ENCODE peak calls at places on chromosomes 12 and 14, in five cellular contexts. V is stomach, S is upper lobe of right lung, M is neuronal stem cell, Y is choroid plexus epithelial cell. F is an unnamed sample.

GRCh38 chr12:43789941-43790340 is 16.2 kb downstream of the TWF1 start:
- DNase-seq in V (no peak), S (no peak), M (no peak), Y (peak), F (peak)

GRCh38 chr14:99924379-99924778 is 131.2 kb downstream of the EML1 start:
- DNase-seq in V (no peak), S (no peak), M (no peak), Y (no peak), F (no peak)

GRCh38 chr12:1791104-1791927 is 29.0 kb upstream of the LRTM2 start:
- DNase-seq in V (peak), S (no peak), M (no peak), Y (peak), F (peak)

GRCh38 chr12:111396726-111397445 is 8.8 kb upstream of the SH2B3 start:
- DNase-seq in V (peak), S (peak), M (peak), Y (peak), F (peak)

GRCh38 chr14:69760810-69761209 is 6.1 kb upstream of the SRSF5 start:
- DNase-seq in V (no peak), S (no peak), M (no peak), Y (no peak), F (no peak)

GRCh38 chr14:89618821-89619551 is 202.0 kb upstream of the FOXN3 start:
- DNase-seq in V (peak), S (peak), M (peak), Y (peak), F (peak)

GRCh38 chr12:114926341-114926740 is 242.4 kb upstream of the TBX3 start:
- DNase-seq in V (no peak), S (no peak), M (no peak), Y (no peak), F (no peak)

GRCh38 chr12:109875572-109876131 is 4.7 kb downstream of the GLTP start:
- DNase-seq in V (no peak), S (no peak), M (no peak), Y (no peak), F (no peak)

GRCh38 chr14:104141621-104142091 is 3.3 kb downstream of the KIF26A start:
- DNase-seq in V (no peak), S (peak), M (no peak), Y (no peak), F (no peak)

GRCh38 chr12:121423682-121424631 is 24.0 kb downstream of the RNF34 start:
- DNase-seq in V (no peak), S (no peak), M (no peak), Y (no peak), F (no peak)

GRCh38 chr14:104137297-104138097 is 890 bp upstream of the KIF26A start:
- DNase-seq in V (peak), S (peak), M (peak), Y (peak), F (no peak)

GRCh38 chr14:82905762-82906161 is 1372.1 kb upstream of the SEL1L start:
- DNase-seq in V (no peak), S (no peak), M (no peak), Y (no peak), F (no peak)

GRCh38 chr14:101243587-101244338 is 317.5 kb upstream of the DIO3 start:
- DNase-seq in V (no peak), S (no peak), M (no peak), Y (no peak), F (no peak)

GRCh38 chr12:59040651-59041050 is 120.3 kb upstream of the LRIG3 start:
- DNase-seq in V (no peak), S (no peak), M (peak), Y (peak), F (peak)

GRCh38 chr12:68890701-68891113 is 42.3 kb downstream of the CPM start:
- DNase-seq in V (no peak), S (no peak), M (no peak), Y (peak), F (no peak)

GRCh38 chr12:49086116-49086515 is 8.5 kb downstream of the DHH start:
- DNase-seq in V (no peak), S (no peak), M (no peak), Y (peak), F (no peak)

GRCh38 chr12:54417712-54418440 is 1.2 kb downstream of the ITGA5 start:
- DNase-seq in V (no peak), S (no peak), M (no peak), Y (no peak), F (no peak)

GRCh38 chr14:84323450-84323849 is 1206.5 kb upstream of the FLRT2 start:
- DNase-seq in V (no peak), S (no peak), M (no peak), Y (no peak), F (no peak)

GRCh38 chr12:84148335-84148734 is 764.3 kb downstream of the SLC6A15 start:
- DNase-seq in V (no peak), S (no peak), M (no peak), Y (no peak), F (no peak)

GRCh38 chr12:51549637-51550036 is 41.4 kb upstream of the SCN8A start:
- DNase-seq in V (no peak), S (no peak), M (no peak), Y (peak), F (peak)

GRCh38 chr12:102869571-102869970 is 47.5 kb downstream of the PAH start:
- DNase-seq in V (no peak), S (no peak), M (no peak), Y (no peak), F (no peak)

GRCh38 chr12:56589783-56590182 is 40.3 kb downstream of the BAZ2A start:
- DNase-seq in V (no peak), S (no peak), M (no peak), Y (no peak), F (no peak)

GRCh38 chr14:37094502-37094901 is 77.9 kb downstream of the SLC25A21 start:
- DNase-seq in V (no peak), S (no peak), M (no peak), Y (no peak), F (no peak)

GRCh38 chr14:50139192-50139591 is 22.8 kb upstream of the VCPKMT start:
- DNase-seq in V (no peak), S (no peak), M (no peak), Y (peak), F (peak)

GRCh38 chr14:22434030-22434429 is 155.0 kb downstream of the DAD1 start:
- DNase-seq in V (no peak), S (no peak), M (no peak), Y (no peak), F (no peak)

GRCh38 chr14:64442300-64442988 is 22.9 kb upstream of the AKAP5 start:
- DNase-seq in V (no peak), S (no peak), M (no peak), Y (no peak), F (no peak)

GRCh38 chr12:3698218-3698974 is 54.5 kb downstream of the CRACR2A start:
- DNase-seq in V (no peak), S (no peak), M (no peak), Y (peak), F (peak)

GRCh38 chr14:20742132-20742531 is 3.6 kb upstream of the EDDM3A start:
- DNase-seq in V (no peak), S (no peak), M (no peak), Y (no peak), F (no peak)

GRCh38 chr14:35366048-35366428 is 38.5 kb downstream of the NFKBIA start:
- DNase-seq in V (no peak), S (no peak), M (no peak), Y (no peak), F (peak)

GRCh38 chr14:58789756-58790155 is 152.0 kb downstream of the DACT1 start:
- DNase-seq in V (no peak), S (no peak), M (no peak), Y (no peak), F (no peak)

DNA sequence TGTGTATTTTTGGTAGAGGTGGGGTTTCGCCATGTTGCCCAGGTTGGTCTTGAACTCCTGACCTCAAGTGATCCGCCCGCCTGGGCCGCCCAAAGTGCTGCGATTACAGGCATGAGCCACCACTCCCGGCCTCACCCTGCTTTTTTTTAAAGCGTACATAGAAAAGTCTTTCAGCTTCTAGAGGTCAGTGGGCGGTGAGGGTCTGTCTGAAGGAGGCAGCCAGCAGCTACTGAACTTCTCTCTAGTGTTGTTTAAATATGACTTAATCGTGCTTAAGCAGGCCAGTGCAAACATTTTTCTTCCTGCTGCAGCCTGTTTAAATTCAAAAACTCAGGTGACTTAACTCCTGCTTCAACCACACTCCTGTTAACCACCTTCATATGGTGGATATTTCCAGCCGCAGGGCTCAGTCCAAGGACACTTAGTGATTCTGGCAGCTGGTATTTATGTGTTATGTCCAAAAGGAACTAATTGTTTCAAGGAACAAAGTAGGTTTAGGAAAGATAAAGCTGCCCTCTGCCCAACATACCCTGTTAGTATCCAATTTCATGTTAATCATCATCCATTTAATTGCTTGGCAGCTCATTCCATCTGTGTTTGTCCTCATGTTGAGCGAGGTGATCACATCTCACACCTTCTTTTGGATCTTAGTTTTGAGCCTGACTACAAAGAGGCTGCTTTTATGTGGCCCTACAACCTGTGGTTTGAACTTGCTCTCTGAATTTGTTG is 2.0 kb downstream of the PRKAB1 start:
- DNase-seq in V (peak), S (peak), M (no peak), Y (peak), F (no peak)
- H3K4me3 ChIP-seq in V (peak), S (peak), M (no peak), Y (no peak), F (no peak)

DNA sequence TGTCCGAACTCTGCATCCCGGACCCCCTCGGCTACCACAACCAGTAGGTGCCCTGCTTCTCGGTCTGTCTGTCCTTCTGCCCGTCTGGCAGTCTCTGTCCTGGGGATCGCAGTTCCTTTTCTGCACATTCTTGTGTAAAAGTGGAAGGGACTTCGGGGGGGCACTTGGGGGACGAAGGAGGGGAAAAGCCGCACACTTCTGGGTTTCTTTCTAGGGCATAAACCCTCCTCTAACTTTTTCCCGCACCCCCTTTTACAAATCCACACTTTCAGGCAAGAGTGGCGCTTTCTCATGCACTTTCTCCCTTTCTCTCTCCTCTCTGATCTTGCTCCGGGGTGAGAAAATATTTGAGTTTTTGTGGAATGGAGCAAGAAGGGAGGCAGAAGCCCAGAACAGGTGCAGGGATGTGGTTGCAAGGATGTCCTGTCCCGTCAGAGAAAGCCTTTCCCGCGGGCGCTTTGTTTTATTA is 506 bp downstream of the ESRRB start:
- DNase-seq in V (no peak), S (no peak), M (no peak), Y (no peak), F (no peak)
- H3K4me3 ChIP-seq in V (peak), S (no peak), M (peak), Y (peak), F (no peak)

DNA sequence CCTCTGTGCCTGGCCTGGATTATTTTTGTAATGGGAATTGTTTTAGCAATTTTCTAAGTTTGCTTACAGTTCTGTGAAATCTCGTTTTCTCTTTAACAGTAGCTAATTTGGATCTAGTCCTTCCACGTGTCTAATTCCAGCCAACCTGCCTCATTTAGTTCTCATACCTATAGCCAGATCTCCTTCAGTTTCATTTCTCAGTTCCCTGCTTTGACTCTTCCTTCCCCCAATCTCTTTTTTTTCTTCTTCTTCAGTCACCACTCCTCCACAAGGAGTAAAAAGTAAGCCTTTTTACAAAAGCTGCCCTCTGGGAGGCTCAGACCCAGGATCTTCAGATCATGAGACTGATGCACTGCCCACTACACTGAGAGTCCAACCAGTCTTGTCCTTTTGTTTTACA is 1.4 kb downstream of the THTPA start:
- DNase-seq in V (no peak), S (no peak), M (no peak), Y (no peak), F (no peak)
- H3K4me3 ChIP-seq in V (peak), S (no peak), M (no peak), Y (no peak), F (no peak)

DNA sequence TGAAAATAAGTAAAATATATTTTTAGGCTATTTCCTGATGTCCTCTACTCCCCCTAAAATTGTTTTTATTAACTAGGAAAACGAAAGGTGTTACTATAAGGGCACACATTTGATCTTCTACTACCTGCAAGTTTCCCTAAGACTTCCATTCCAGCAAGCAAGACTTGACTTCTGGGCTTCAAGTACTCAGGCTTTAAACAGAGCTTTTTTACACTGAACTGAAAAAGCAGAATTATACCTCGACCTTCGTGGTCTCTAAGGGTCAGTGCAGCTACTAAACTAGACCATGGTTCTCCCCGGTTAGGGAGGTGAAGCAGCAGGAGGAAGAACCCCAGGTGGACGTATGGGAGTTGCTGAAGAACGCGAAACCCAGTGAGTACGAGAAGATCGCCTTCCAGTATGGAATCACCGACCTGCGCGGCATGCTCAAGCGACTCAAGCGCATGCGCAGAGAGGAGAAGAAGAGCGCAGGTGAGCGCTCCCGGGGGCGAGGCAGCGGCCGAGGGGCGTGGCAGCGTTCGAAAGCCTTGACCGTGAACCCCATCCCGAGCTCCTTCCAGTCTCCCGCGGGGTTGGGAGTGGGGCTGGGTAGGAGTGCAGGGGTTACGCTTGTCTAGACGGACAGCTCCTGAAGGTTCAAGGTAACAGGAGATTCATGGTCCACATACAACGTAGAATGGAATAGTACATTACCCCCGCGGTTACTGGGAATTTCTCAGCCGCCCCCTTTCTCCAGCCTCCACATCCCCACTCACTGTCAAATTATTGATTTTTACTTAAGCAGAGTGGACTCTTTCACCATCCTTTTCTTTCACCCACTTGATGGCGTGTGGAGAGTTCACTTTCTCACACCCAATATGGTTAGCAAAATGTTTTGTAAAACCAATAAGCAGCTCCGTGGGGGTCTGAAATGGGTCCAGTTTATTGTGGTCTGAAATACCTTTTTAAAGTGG is 47.6 kb downstream of the MYBPC1 start:
- DNase-seq in V (peak), S (peak), M (peak), Y (no peak), F (no peak)
- H3K4me3 ChIP-seq in V (peak), S (peak), M (no peak), Y (peak), F (peak)

DNA sequence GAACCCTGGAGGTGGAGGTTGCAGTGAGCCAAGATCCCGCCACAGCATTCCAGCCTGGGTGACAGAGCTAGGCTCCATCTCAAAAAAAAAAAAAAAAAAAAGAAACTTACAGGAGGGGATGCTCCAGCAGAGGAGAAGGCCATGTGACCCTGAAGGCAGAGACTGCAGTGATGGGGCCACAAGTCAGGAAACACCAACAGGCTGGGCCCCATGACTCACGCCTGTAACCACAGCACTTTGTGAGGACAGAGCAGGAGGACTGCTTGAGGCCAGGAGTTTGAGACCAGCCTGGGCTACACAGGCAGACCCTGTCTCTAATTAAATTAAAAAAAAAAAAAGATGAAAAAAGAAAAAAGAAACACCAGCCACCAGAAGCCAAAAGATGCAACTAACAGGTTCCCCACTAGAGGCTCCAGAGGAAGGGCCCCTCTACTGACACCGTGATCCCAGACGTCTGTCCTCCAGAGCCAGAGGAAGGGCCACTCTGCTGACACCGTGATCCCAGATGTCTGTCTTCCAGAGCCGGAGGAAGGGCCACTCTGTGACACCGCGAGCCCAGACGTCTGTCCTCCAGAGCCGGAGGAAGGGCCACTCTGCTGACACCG is 9.1 kb upstream of the GLT1D1 start:
- DNase-seq in V (no peak), S (no peak), M (no peak), Y (no peak), F (no peak)
- H3K4me3 ChIP-seq in V (no peak), S (no peak), M (no peak), Y (no peak), F (no peak)

GRCh38 chr14:24439830-24440605 is 2.6 kb downstream of the SDR39U1 start:
- DNase-seq in V (no peak), S (no peak), M (no peak), Y (no peak), F (no peak)

GRCh38 chr14:24439257-24439656 is 3.3 kb downstream of the SDR39U1 start:
- DNase-seq in V (no peak), S (no peak), M (no peak), Y (no peak), F (no peak)

GRCh38 chr14:24437020-24437735 is 5.4 kb downstream of the SDR39U1 start:
- DNase-seq in V (no peak), S (no peak), M (no peak), Y (no peak), F (no peak)

GRCh38 chr14:24437736-24438067 is 4.9 kb downstream of the SDR39U1 start:
- DNase-seq in V (no peak), S (no peak), M (no peak), Y (no peak), F (no peak)

GRCh38 chr14:24438198-24439095 is 4.1 kb downstream of the SDR39U1 start:
- DNase-seq in V (no peak), S (no peak), M (no peak), Y (no peak), F (no peak)
- H3K4me3 ChIP-seq in V (no peak), S (no peak), M (no peak), Y (no peak), F (no peak)

DNA sequence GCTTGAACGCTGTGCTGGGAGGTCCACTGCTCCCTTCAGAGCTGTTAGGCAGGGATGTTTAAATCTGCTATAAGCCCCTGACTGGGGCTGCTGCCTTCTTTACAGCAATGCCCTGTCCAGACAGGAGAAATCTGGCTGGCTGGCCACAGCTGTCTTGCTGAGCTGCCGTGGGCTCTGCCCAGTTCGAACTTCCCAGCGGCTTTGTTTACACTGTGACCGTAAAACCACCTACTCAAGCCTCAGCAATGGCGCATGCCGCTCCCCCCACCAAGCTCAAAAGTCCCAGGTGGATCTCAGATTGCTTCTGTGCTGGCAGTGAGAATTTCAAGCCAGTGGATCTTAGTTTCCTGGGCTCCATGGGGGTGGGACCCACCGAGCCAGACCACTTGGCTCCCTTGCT is 35.8 kb downstream of the CKAP4 start:
- DNase-seq in V (no peak), S (no peak), M (no peak), Y (no peak), F (no peak)
- H3K4me3 ChIP-seq in V (no peak), S (no peak), M (no peak), Y (no peak), F (no peak)

F was measured in astrocyte of the spinal cord.